ENCODE peak calls at places on chromosomes 1 and 21, in five cellular contexts. J is SHP77 treated with DMSO at 0.1 percent for 48 hours; V is activated effector memory CD4-positive, alpha-beta T cell treated with Interleukin-2 at 50 U/mL for 16 hours; Y is mesothelial cell of epicardium; L is tibial artery. N is an unnamed sample.

GRCh38 chr21:29077651-29078090 is 4.2 kb upstream of the CCT8 start:
- DNase-seq in V (no peak), J (peak), Y (no peak), L (no peak), N (peak)

GRCh38 chr1:20630730-20631129 is 2.5 kb upstream of the PINK1 start:
- DNase-seq in J (no peak), Y (no peak), L (no peak), V (no peak), N (no peak)

GRCh38 chr1:64043976-64044375 is 159.4 kb upstream of the UBE2U start:
- DNase-seq in V (no peak), J (no peak), Y (no peak), L (peak), N (no peak)

GRCh38 chr1:110155878-110156522 is 5.7 kb downstream of the SLC6A17 start:
- DNase-seq in J (no peak), V (peak), L (peak), Y (peak), N (no peak)

GRCh38 chr1:211734359-211734758 is 58.9 kb upstream of the NEK2 start:
- DNase-seq in L (no peak), J (peak), V (no peak), Y (no peak), N (peak)

GRCh38 chr1:182392045-182393028 is 747 bp upstream of the GLUL start:
- DNase-seq in L (peak), V (peak), J (no peak), Y (no peak), N (peak)

GRCh38 chr1:155951753-155952504 is 10.5 kb downstream of the RXFP4 start:
- DNase-seq in Y (no peak), L (no peak), J (no peak), V (no peak), N (no peak)

GRCh38 chr1:26537951-26538352 is 8.4 kb downstream of the RPS6KA1 start:
- DNase-seq in L (no peak), Y (no peak), J (no peak), V (no peak), N (peak)

GRCh38 chr1:196309386-196309785 is 298.9 kb downstream of the KCNT2 start:
- DNase-seq in J (no peak), Y (no peak), V (no peak), L (no peak), N (no peak)